ENCODE peak calls at places on chromosomes 3 and 15, in nine cellular contexts. S, K, B, Z, I, J, W, X and R are unnamed samples.
A peak's percentile ranks its signal among the peaks of the same experiment; 100 is the strongest.

GRCh38 chr3:122484985-122485384 is 29.8 kb downstream of the KPNA1 start:
- DNase-seq in Z (peak; percentile 74), B (peak; percentile 66), K (peak; percentile 47), I (no peak), J (no peak), W (no peak), X (no peak), S (peak; percentile 1), R (peak; percentile 17)

GRCh38 chr3:144762091-144762490 is 790.5 kb downstream of the DIPK2A start:
- DNase-seq in I (no peak), X (no peak), B (no peak), W (no peak), J (no peak), K (no peak), Z (no peak), S (no peak), R (no peak)

GRCh38 chr3:153166206-153166605 is 4.2 kb downstream of the RAP2B start:
- DNase-seq in X (no peak), K (no peak), I (no peak), W (no peak), S (no peak), J (no peak), Z (peak; percentile 61), B (peak; percentile 44), R (no peak)

GRCh38 chr3:11844891-11845290 is 1.8 kb downstream of the TAMM41 start:
- DNase-seq in W (no peak), J (no peak), S (no peak), B (no peak), X (no peak), K (no peak), Z (no peak), I (no peak), R (no peak)

GRCh38 chr15:68621535-68621934 is 42.7 kb downstream of the CORO2B start:
- DNase-seq in X (no peak), Z (no peak), K (no peak), J (no peak), B (no peak), W (no peak), S (no peak), I (no peak), R (no peak)

GRCh38 chr3:47890832-47891620 is 88.1 kb downstream of the DHX30 start:
- DNase-seq in K (no peak), B (no peak), Z (no peak), S (no peak), X (no peak), J (no peak), I (no peak), W (no peak), R (no peak)

GRCh38 chr3:121958801-121959200 is 63.2 kb downstream of the ILDR1 start:
- DNase-seq in J (no peak), W (no peak), I (no peak), S (no peak), Z (no peak), K (no peak), X (no peak), B (no peak), R (no peak)

GRCh38 chr15:42427429-42428223 is 63.3 kb downstream of the ZNF106 start:
- DNase-seq in S (peak; percentile 96), X (no peak), B (peak; percentile 98), W (no peak), K (peak; percentile 93), Z (no peak), I (no peak), J (no peak), R (peak; percentile 66)

GRCh38 chr15:93271871-93272270 is 182.9 kb upstream of the RGMA start:
- DNase-seq in J (no peak), W (no peak), S (no peak), X (no peak), K (no peak), B (no peak), I (no peak), Z (no peak), R (no peak)

GRCh38 chr3:132561003-132561402 is 36.1 kb upstream of the ACKR4 start:
- DNase-seq in S (no peak), J (no peak), I (no peak), K (no peak), B (no peak), W (no peak), X (no peak), Z (no peak), R (no peak)

GRCh38 chr3:152060701-152061100 is 187.3 kb downstream of the SUCNR1 start:
- DNase-seq in Z (no peak), B (no peak), I (no peak), S (no peak), J (no peak), X (no peak), W (no peak), K (no peak), R (no peak)

GRCh38 chr3:141391298-141392017 is 23.2 kb downstream of the ZBTB38 start:
- DNase-seq in X (no peak), I (no peak), Z (no peak), B (no peak), K (no peak), S (no peak), J (no peak), W (no peak), R (no peak)

GRCh38 chr3:4351164-4351855 is 48.1 kb downstream of the SETMAR start:
- DNase-seq in I (no peak), J (no peak), K (peak; percentile 44), Z (no peak), X (no peak), W (no peak), B (peak; percentile 68), S (no peak), R (no peak)

GRCh38 chr3:64410226-64410625 is 185.0 kb upstream of the PRICKLE2 start:
- DNase-seq in K (no peak), I (no peak), S (no peak), X (no peak), B (no peak), J (no peak), W (no peak), Z (no peak), R (no peak)

GRCh38 chr3:16295298-16295890 is 30.4 kb downstream of the OXNAD1 start:
- DNase-seq in J (no peak), S (no peak), Z (no peak), W (no peak), K (no peak), X (no peak), I (no peak), B (no peak), R (no peak)

GRCh38 chr3:14651440-14652251 is at the start of gene CCDC174:
- DNase-seq in X (peak; percentile 87), B (peak; percentile 98), J (peak; percentile 95), S (peak; percentile 99), Z (peak; percentile 99), I (peak; percentile 96), K (peak; percentile 99), W (peak; percentile 92), R (peak; percentile 91)

GRCh38 chr3:152328841-152329240 is 60.1 kb downstream of the MBNL1 start:
- DNase-seq in J (no peak), X (no peak), Z (peak; percentile 84), K (peak; percentile 87), I (no peak), B (peak; percentile 90), W (no peak), S (peak; percentile 62), R (peak; percentile 74)

GRCh38 chr3:30475038-30475808 is 131.2 kb upstream of the TGFBR2 start:
- DNase-seq in S (no peak), Z (peak; percentile 83), J (no peak), X (no peak), K (no peak), W (no peak), I (no peak), B (peak; percentile 30), R (no peak)

GRCh38 chr3:188929138-188929537 is 242.6 kb upstream of the TPRG1 start:
- DNase-seq in B (peak; percentile 16), J (no peak), Z (peak; percentile 56), X (no peak), W (no peak), I (no peak), S (no peak), K (no peak), R (no peak)

DNA sequence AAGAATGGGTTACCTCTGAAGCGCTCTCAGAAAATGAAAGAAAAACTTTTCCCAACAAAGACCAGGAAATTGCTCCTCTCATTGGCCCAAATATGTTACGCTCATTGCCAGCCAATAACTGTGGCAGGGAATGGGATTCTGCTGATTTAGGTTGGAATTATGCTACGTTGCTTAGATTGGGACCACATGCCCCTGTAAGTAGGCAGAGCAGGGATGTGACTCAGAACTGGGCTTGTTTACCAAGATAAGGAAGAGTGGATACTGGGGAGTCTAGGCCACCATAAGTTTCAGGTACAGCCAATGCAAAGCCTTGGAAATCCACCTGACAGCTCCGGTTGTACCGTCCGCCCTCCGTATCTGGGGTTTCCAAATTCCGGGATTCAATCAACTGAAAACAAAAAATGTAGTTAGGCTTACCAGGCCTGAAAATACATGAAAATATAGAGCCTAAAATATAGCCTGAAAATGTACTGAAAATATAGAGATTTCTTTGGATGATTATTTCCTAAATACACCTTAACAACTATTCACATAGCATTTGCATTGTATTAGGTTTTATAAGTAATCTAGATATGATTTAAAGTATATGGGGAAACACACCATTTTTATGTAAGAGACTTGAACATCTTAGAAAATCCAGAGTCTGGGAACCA is 1.5 kb upstream of the TCF12 start:
- DNase-seq in W (no peak), K (peak; percentile 30), Z (no peak), J (no peak), B (peak; percentile 47), I (no peak), X (no peak), S (no peak), R (no peak)
- H3K4me3 ChIP-seq in W (peak overlapping the region; percentile 87), K (peak overlapping the region; percentile 89), Z (peak overlapping the region; percentile 87), J (no peak overlapping the region), B (no peak overlapping the region), I (peak overlapping the region; percentile 92), X (peak overlapping the region; percentile 76), S (no peak overlapping the region), R (no peak overlapping the region)

GRCh38 chr15:77457619-77458265 is 37.1 kb downstream of the HMG20A start:
- DNase-seq in I (no peak), Z (no peak), X (no peak), W (no peak), S (no peak), J (no peak), B (peak; percentile 75), K (peak; percentile 41), R (no peak)
- H3K4me3 ChIP-seq in I (no peak overlapping the region), Z (no peak overlapping the region), X (no peak overlapping the region), W (no peak overlapping the region), S (no peak overlapping the region), J (no peak overlapping the region), B (no peak overlapping the region), K (no peak overlapping the region), R (no peak overlapping the region)

DNA sequence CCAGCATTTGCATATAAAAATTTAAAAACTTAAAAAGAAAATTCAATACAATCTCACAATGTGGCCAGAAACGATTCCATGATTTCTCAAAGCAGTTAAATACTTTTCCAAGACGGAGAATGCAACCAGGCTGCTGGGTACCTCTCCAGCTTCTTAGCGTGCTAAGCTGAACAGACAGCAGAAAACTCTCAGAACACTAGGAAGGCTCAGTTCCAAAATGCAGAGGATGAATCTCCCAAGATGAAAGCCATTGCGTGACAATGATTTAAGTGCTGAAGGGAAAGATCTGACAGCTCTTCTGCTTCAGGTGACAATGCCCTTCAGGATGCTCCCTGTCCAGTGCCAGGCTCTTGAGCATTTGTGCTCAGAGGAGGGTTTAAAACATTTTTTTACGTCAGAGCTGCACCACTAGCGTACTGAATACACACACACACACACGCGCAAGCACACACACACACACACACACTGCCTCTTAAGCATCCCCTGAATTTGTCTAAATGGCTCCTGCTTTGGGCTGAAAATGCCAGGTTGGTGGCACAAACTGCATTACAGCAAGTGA is 26.3 kb downstream of the ARHGEF3 start:
- DNase-seq in X (no peak), K (no peak), Z (no peak), S (no peak), I (no peak), W (no peak), B (no peak), J (no peak), R (no peak)
- H3K4me3 ChIP-seq in X (peak overlapping the region; percentile 6), K (no peak overlapping the region), Z (no peak overlapping the region), S (no peak overlapping the region), I (no peak overlapping the region), W (no peak overlapping the region), B (no peak overlapping the region), J (no peak overlapping the region), R (no peak overlapping the region)

GRCh38 chr3:196969660-196970546 is 1.3 kb upstream of the PIGZ start:
- DNase-seq in J (peak; percentile 41), B (peak; percentile 27), I (peak; percentile 92), Z (peak; percentile 62), K (peak; percentile 32), X (no peak), W (peak; percentile 58), S (no peak), R (no peak)
- H3K4me3 ChIP-seq in J (peak overlapping the region; percentile 77), B (peak overlapping the region; percentile 56), I (peak overlapping the region; percentile 92), Z (peak overlapping the region; percentile 50), K (peak overlapping the region; percentile 53), X (peak overlapping the region; percentile 79), W (peak overlapping the region; percentile 28), S (peak overlapping the region; percentile 68), R (peak overlapping the region; percentile 69)